ENCODE peak calls at places on chromosome 17, in four cellular contexts. M, R, Q and S are unnamed samples.
A peak's percentile ranks its signal among the peaks of the same experiment; 100 is the strongest.

GRCh38 chr17:45293413-45294211 is 23.2 kb downstream of the MAP3K14 start:
- DNase-seq in M (peak; percentile 71), R (no peak), Q (peak; percentile 97), S (no peak)

GRCh38 chr17:38741443-38741842 is 6.7 kb downstream of the PCGF2 start:
- DNase-seq in M (no peak), R (no peak), Q (no peak), S (no peak)

GRCh38 chr17:77755410-77755963 is 203.0 kb upstream of the TNRC6C start:
- DNase-seq in M (no peak), R (no peak), Q (no peak), S (no peak)

GRCh38 chr17:57090560-57091185 is 5.6 kb downstream of the AKAP1 start:
- DNase-seq in M (no peak), R (no peak), Q (no peak), S (peak; percentile 56)

GRCh38 chr17:80833952-80834895 is 157.4 kb upstream of the CHMP6 start:
- DNase-seq in M (peak; percentile 34), R (peak; percentile 22), Q (no peak), S (peak; percentile 24)

GRCh38 chr17:11144358-11145233 is 96.4 kb upstream of the SHISA6 start:
- DNase-seq in M (peak; percentile 46), R (no peak), Q (peak; percentile 63), S (peak; percentile 47)

GRCh38 chr17:77892469-77893143 is 65.9 kb upstream of the TNRC6C start:
- DNase-seq in M (no peak), R (no peak), Q (no peak), S (no peak)

GRCh38 chr17:43212641-43213490 is 1.2 kb downstream of the TMEM106A start:
- DNase-seq in M (no peak), R (no peak), Q (no peak), S (peak; percentile 8)

GRCh38 chr17:2468270-2468669 is 43.4 kb downstream of the METTL16 start:
- DNase-seq in M (no peak), R (no peak), Q (no peak), S (no peak)

GRCh38 chr17:74598346-74599022 is 6.4 kb upstream of the CD300LD start:
- DNase-seq in M (no peak), R (no peak), Q (no peak), S (no peak)

GRCh38 chr17:73226556-73227172 is 33.8 kb downstream of the COG1 start:
- DNase-seq in M (no peak), R (no peak), Q (no peak), S (no peak)

GRCh38 chr17:73667184-73667959 is 23.1 kb upstream of the SDK2 start:
- DNase-seq in M (no peak), R (no peak), Q (no peak), S (no peak)

GRCh38 chr17:31269597-31269996 is 27.4 kb downstream of the OMG start:
- DNase-seq in M (no peak), R (no peak), Q (peak; percentile 53), S (no peak)

GRCh38 chr17:80895366-80895765 is 96.3 kb upstream of the CHMP6 start:
- DNase-seq in M (no peak), R (no peak), Q (no peak), S (no peak)

GRCh38 chr17:9843152-9844010 is 17.7 kb downstream of the GLP2R start:
- DNase-seq in M (no peak), R (no peak), Q (peak; percentile 79), S (no peak)

GRCh38 chr17:79872762-79873161 is 33.5 kb upstream of the CBX4 start:
- DNase-seq in M (no peak), R (no peak), Q (no peak), S (no peak)

GRCh38 chr17:75152971-75153853 is 1.1 kb downstream of the JPT1 start:
- DNase-seq in M (peak; percentile 72), R (no peak), Q (peak; percentile 71), S (no peak)